ENCODE peak calls at places on chromosomes 4 and X, in nine cellular contexts. U, O, Q, Z, G, R, K, N and D are unnamed samples.
A peak's percentile ranks its signal among the peaks of the same experiment; 100 is the strongest.

GRCh38 chrX:71215335-71215912 is 7.6 kb upstream of the GJB1 start:
- DNase-seq in N (no peak), Z (no peak), K (no peak), O (no peak), U (no peak), G (no peak), R (no peak), Q (no peak), D (no peak)

GRCh38 chr4:55397024-55397520 is 1.3 kb downstream of the TMEM165 start:
- DNase-seq in Q (no peak), K (peak; percentile 79), O (peak; percentile 12), Z (peak; percentile 19), G (peak; percentile 46), U (no peak), R (no peak), N (no peak), D (peak; percentile 72)

GRCh38 chr4:122712782-122713181 is 19.7 kb upstream of the BBS12 start:
- DNase-seq in N (no peak), Z (no peak), R (peak; percentile 24), U (no peak), G (no peak), K (no peak), O (no peak), Q (no peak), D (no peak)

GRCh38 chr4:74056858-74057562 is 18.5 kb upstream of the CXCL3 start:
- DNase-seq in N (no peak), G (no peak), Z (no peak), O (no peak), U (no peak), Q (no peak), R (peak; percentile 95), K (no peak), D (peak; percentile 87)

GRCh38 chr4:54539500-54540029 is 118.2 kb upstream of the KIT start:
- DNase-seq in N (peak; percentile 69), G (peak; percentile 29), O (no peak), U (peak; percentile 67), K (no peak), R (peak; percentile 46), Z (no peak), Q (no peak), D (peak; percentile 36)

GRCh38 chrX:45621356-45622041 is 420.8 kb upstream of the DIPK2B start:
- DNase-seq in N (no peak), G (no peak), O (peak; percentile 2), K (no peak), R (peak; percentile 80), U (no peak), Q (peak; percentile 87), Z (no peak), D (peak; percentile 53)

GRCh38 chr4:151257704-151258103 is 19.3 kb upstream of the PRSS48 start:
- DNase-seq in O (no peak), N (no peak), Q (no peak), K (no peak), R (no peak), G (no peak), U (no peak), Z (no peak), D (no peak)

GRCh38 chr4:80173387-80173786 is 23.9 kb upstream of the PRDM8 start:
- DNase-seq in R (peak; percentile 88), Z (no peak), O (peak; percentile 71), Q (peak; percentile 23), N (no peak), U (no peak), G (no peak), K (no peak), D (peak; percentile 69)

GRCh38 chr4:154616731-154617130 is 4.3 kb upstream of the FGG start:
- DNase-seq in U (no peak), K (no peak), R (no peak), Q (no peak), G (no peak), N (no peak), Z (no peak), O (peak; percentile 67), D (no peak)

GRCh38 chrX:1618689-1619088 is 3.8 kb downstream of the ASMT start:
- DNase-seq in K (no peak), U (no peak), Q (no peak), G (no peak), Z (no peak), R (no peak), N (no peak), O (no peak), D (no peak)

GRCh38 chr4:81595287-81595686 is 123.6 kb upstream of the RASGEF1B start:
- DNase-seq in N (no peak), G (no peak), K (no peak), R (no peak), O (no peak), Z (no peak), U (no peak), Q (no peak), D (no peak)

GRCh38 chrX:121433289-121433688 is 385.9 kb downstream of the GLUD2 start:
- DNase-seq in U (no peak), R (no peak), K (no peak), Z (no peak), Q (no peak), G (no peak), O (no peak), N (no peak), D (no peak)

GRCh38 chr4:5051210-5051691 is at the start of gene STK32B:
- DNase-seq in R (peak; percentile 82), Q (no peak), G (peak; percentile 66), U (peak; percentile 70), O (peak; percentile 20), K (peak; percentile 73), N (peak; percentile 60), Z (no peak), D (peak; percentile 68)

GRCh38 chrX:43315622-43316021 is 340.5 kb upstream of the MAOA start:
- DNase-seq in Q (no peak), G (no peak), Z (no peak), U (no peak), K (no peak), R (no peak), N (no peak), O (no peak), D (no peak)

GRCh38 chr4:156584100-156584499 is 387.5 kb downstream of the PDGFC start:
- DNase-seq in R (no peak), Z (no peak), Q (no peak), K (no peak), O (no peak), G (no peak), N (no peak), U (no peak), D (peak; percentile 31)

GRCh38 chr4:99983289-99983943 is 33.3 kb upstream of the H2AZ1 start:
- DNase-seq in Z (no peak), N (no peak), K (no peak), G (no peak), O (peak; percentile 52), Q (no peak), U (no peak), R (no peak), D (no peak)

GRCh38 chr4:26873391-26874026 is 12.9 kb downstream of the STIM2 start:
- DNase-seq in R (no peak), Q (no peak), U (no peak), O (peak; percentile 60), G (no peak), N (no peak), K (no peak), Z (no peak), D (no peak)

GRCh38 chr4:150482581-150482980 is 99.4 kb upstream of the MAB21L2 start:
- DNase-seq in O (no peak), N (no peak), G (no peak), Q (no peak), K (no peak), R (no peak), U (no peak), Z (no peak), D (no peak)

GRCh38 chr4:123600921-123601904 is 204.6 kb downstream of the SPRY1 start:
- DNase-seq in N (no peak), U (no peak), Q (no peak), K (no peak), O (no peak), G (no peak), Z (no peak), R (no peak), D (no peak)

DNA sequence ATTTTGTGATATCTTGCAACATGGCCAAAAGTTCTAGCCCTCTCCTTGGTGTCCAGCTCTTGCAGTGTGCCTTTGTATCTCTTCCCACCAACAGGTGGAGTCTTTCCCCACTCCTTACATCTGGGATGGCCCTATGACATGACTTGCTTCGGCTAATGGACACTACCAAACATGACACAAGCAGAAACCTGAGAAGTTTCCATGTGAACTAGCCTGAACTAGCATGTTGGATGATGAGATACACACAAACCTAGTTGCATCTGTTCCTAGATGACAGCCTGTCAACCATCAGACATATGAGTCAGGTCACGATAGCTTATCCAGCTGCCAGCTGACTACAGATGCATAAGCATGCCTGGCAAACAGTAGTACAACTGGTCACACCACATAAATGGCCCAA is 207.5 kb upstream of the FTHL17 start:
- DNase-seq in N (no peak), G (no peak), Z (no peak), Q (peak; percentile 11), R (peak; percentile 26), K (no peak), O (peak; percentile 2), U (no peak), D (peak; percentile 45)
- TF ChIP-seq CTCF in N (peak; percentile 39), G (no peak), Z (no peak), Q (peak; percentile 53), R (peak; percentile 19), K (no peak), O (no peak), U (peak; percentile 13), D (peak; percentile 44)

GRCh38 chr4:120843840-120844527 is 78.5 kb downstream of the PRDM5 start:
- DNase-seq in Z (no peak), G (peak; percentile 19), O (peak; percentile 14), Q (no peak), U (no peak), K (no peak), R (no peak), N (no peak), D (no peak)
- TF ChIP-seq CTCF in Z (no peak), G (no peak), O (peak; percentile 9), Q (peak; percentile 20), U (no peak), K (no peak), R (peak; percentile 1), N (peak; percentile 49), D (no peak)

DNA sequence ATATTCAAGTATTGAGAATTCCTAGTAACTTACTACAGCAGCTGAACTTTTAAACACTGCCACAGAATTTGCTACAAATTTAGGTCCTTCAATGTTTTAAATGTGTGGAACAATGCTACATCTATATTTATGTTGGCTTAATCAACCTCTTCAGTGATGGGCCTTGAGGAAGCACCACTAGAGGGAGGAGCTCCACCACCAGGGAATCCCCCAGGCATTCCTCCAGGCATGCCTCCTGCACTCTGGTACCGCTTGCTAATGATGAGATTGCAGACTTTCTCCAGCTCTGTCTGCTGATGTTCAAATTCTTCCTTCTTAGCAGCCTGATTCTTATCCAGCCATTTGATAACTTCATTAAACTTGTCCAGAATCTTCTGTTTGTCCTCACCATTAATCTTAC is 190.8 kb downstream of the HTR2C start:
- DNase-seq in R (no peak), Z (no peak), N (no peak), K (no peak), O (no peak), U (no peak), G (no peak), Q (no peak), D (no peak)
- TF ChIP-seq CTCF in R (no peak), Z (no peak), N (no peak), K (no peak), O (no peak), U (no peak), G (no peak), Q (no peak), D (no peak)

DNA sequence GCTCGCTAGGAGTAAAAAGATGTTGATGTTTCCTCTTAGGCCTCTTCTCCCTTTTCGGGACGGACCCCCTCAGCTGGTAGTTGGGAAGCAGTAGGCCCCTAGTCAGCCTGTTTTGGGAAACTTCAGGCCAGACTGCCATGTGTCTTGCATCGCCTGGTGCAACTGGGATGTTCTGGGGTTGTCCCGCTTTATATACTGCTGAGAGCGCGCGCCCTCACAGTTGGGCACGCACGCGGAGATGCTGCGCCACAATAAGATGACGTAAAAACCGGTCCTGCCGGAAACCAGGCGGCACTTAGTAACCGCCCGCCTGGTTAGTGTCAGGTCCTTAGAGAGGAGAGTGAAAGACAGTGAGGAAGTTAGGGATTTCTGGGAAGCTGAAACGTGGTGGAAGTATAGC is 231.3 kb upstream of the CT83 start:
- DNase-seq in N (no peak), K (no peak), Z (no peak), O (no peak), G (no peak), Q (no peak), R (no peak), U (no peak), D (no peak)
- TF ChIP-seq CTCF in N (no peak), K (no peak), Z (no peak), O (no peak), G (no peak), Q (no peak), R (no peak), U (no peak), D (no peak)